ENCODE peak calls at places on chromosomes 12 and 14, in eight cellular contexts. B is tibial nerve; P is MG63; O is cardiac muscle cell; F is IMR-90; Q is CD8-positive, alpha-beta T cell; W is SK-N-SH; C is mesendoderm. Y is an unnamed sample.
A peak's percentile ranks its signal among the peaks of the same experiment; 100 is the strongest.

GRCh38 chr12:68864604-68865003 is 56.6 kb downstream of the MDM2 start:
- DNase-seq in F (no peak), B (no peak), W (no peak), Q (no peak), P (no peak), C (no peak), O (no peak), Y (no peak)

GRCh38 chr12:14238224-14238792 is 127.2 kb upstream of the ATF7IP start:
- DNase-seq in W (no peak), Q (no peak), B (no peak), O (peak; percentile 63), P (no peak), F (peak; percentile 55), C (peak; percentile 20), Y (no peak)

GRCh38 chr12:91563011-91563410 is 380.4 kb upstream of the DCN start:
- DNase-seq in P (no peak), O (no peak), F (no peak), W (no peak), B (no peak), C (no peak), Q (no peak), Y (no peak)

GRCh38 chr12:49358548-49359141 is 8.6 kb upstream of the SPATS2 start:
- DNase-seq in Q (peak; percentile 47), F (peak; percentile 65), W (peak; percentile 74), B (no peak), C (peak; percentile 88), O (peak; percentile 80), P (no peak), Y (peak; percentile 81)

GRCh38 chr12:109820921-109821381 is 12.2 kb downstream of the TRPV4 start:
- DNase-seq in B (no peak), F (no peak), C (no peak), P (no peak), O (no peak), Q (no peak), W (no peak), Y (no peak)

GRCh38 chr14:64764641-64765520 is 60.7 kb downstream of the PLEKHG3 start:
- DNase-seq in B (peak; percentile 54), O (peak; percentile 78), F (peak; percentile 74), C (peak; percentile 91), P (peak; percentile 61), W (peak; percentile 90), Q (peak; percentile 49), Y (peak; percentile 65)

GRCh38 chr14:64465208-64465821 is at the start of gene AKAP5:
- DNase-seq in W (peak; percentile 96), Q (peak; percentile 49), C (peak; percentile 85), B (no peak), O (peak; percentile 45), P (peak; percentile 48), F (peak; percentile 11), Y (peak; percentile 59)

GRCh38 chr14:22556021-22556989 is 32.7 kb downstream of the DAD1 start:
- DNase-seq in B (no peak), C (no peak), Q (peak; percentile 93), W (no peak), O (peak; percentile 82), P (no peak), F (peak; percentile 89), Y (peak; percentile 65)

GRCh38 chr14:74179775-74180354 is 59.4 kb upstream of the VSX2 start:
- DNase-seq in W (no peak), C (no peak), Q (no peak), F (no peak), B (no peak), O (no peak), P (no peak), Y (no peak)

GRCh38 chr14:24372701-24373416 is 4.9 kb downstream of the NFATC4 start:
- DNase-seq in Q (no peak), P (peak; percentile 5), F (no peak), W (peak; percentile 44), C (no peak), B (no peak), O (peak; percentile 77), Y (no peak)

GRCh38 chr12:17992002-17992656 is 97.9 kb downstream of the RERGL start:
- DNase-seq in F (peak; percentile 7), P (peak; percentile 9), C (peak; percentile 49), Q (no peak), B (no peak), O (peak; percentile 46), W (peak; percentile 20), Y (peak; percentile 36)

GRCh38 chr14:106691601-106692291 is 1165.4 kb downstream of the TMEM121 start:
- DNase-seq in P (no peak), Q (no peak), C (peak; percentile 2), W (peak; percentile 23), O (no peak), F (no peak), B (no peak), Y (no peak)

GRCh38 chr14:105890474-105891220 is 364.3 kb downstream of the TMEM121 start:
- DNase-seq in Q (no peak), O (no peak), W (no peak), B (peak; percentile 6), F (no peak), C (no peak), P (no peak), Y (no peak)

GRCh38 chr14:45426685-45427282 is 173.8 kb upstream of the MIS18BP1 start:
- DNase-seq in C (peak; percentile 90), Q (no peak), O (peak; percentile 47), B (no peak), P (no peak), W (peak; percentile 10), F (peak; percentile 34), Y (peak; percentile 24)

GRCh38 chr12:111359914-111360276 is 9.0 kb downstream of the PHETA1 start:
- DNase-seq in P (no peak), Q (no peak), O (no peak), W (no peak), C (no peak), B (no peak), F (no peak), Y (no peak)

GRCh38 chr12:45299132-45299692 is 83.3 kb downstream of the ANO6 start:
- DNase-seq in F (peak; percentile 64), B (no peak), W (no peak), C (peak; percentile 27), Q (no peak), O (peak; percentile 62), P (peak; percentile 41), Y (peak; percentile 35)

GRCh38 chr12:92821142-92821541 is 108.0 kb downstream of the EEA1 start:
- DNase-seq in B (no peak), P (no peak), O (no peak), C (no peak), Q (no peak), W (no peak), F (no peak), Y (no peak)

GRCh38 chr12:75890660-75891059 is 140.9 kb downstream of the PHLDA1 start:
- DNase-seq in C (no peak), P (no peak), Q (no peak), O (no peak), W (no peak), F (no peak), B (no peak), Y (no peak)

GRCh38 chr14:86311151-86311550 is 781.2 kb downstream of the FLRT2 start:
- DNase-seq in W (no peak), F (no peak), O (no peak), C (no peak), P (no peak), Q (no peak), B (no peak), Y (no peak)

GRCh38 chr12:53761306-53761705 is 9.5 kb upstream of the CISTR start:
- DNase-seq in W (no peak), O (no peak), F (no peak), P (no peak), C (no peak), Q (no peak), B (no peak), Y (no peak)

GRCh38 chr12:53759261-53759660 is 7.5 kb upstream of the CISTR start:
- DNase-seq in F (no peak), C (no peak), P (no peak), O (no peak), Q (no peak), W (no peak), B (no peak), Y (no peak)

GRCh38 chr12:53765891-53766290 is 14.1 kb upstream of the CISTR start:
- DNase-seq in F (peak; percentile 50), O (no peak), Q (no peak), C (no peak), W (no peak), B (no peak), P (no peak), Y (no peak)

GRCh38 chr12:53766881-53767280 is 15.1 kb upstream of the CISTR start:
- DNase-seq in P (no peak), W (no peak), Q (no peak), F (peak; percentile 46), C (peak; percentile 54), B (no peak), O (no peak), Y (no peak)

GRCh38 chr12:53764630-53765029 is 12.9 kb upstream of the CISTR start:
- DNase-seq in C (no peak), W (no peak), P (no peak), Q (no peak), O (no peak), B (no peak), F (no peak), Y (no peak)
- H3K27me3 ChIP-seq in C (no peaks in the 10 kb centered on the region), W (peaks cover 75% of the 10 kb centered on the region), P (no peaks in the 10 kb centered on the region), Q (peaks cover 13% of the 10 kb centered on the region), O (peaks cover 93% of the 10 kb centered on the region), B (peaks cover 53% of the 10 kb centered on the region), F (peaks cover 22% of the 10 kb centered on the region), Y (peaks cover 7% of the 10 kb centered on the region)

GRCh38 chr14:95073947-95074346 is 83.4 kb downstream of the DICER1 start:
- DNase-seq in B (no peak), Q (no peak), C (no peak), F (no peak), W (no peak), O (no peak), P (no peak), Y (no peak)
- H3K27me3 ChIP-seq in B (peaks cover 9% of the 10 kb centered on the region), Q (no peaks in the 10 kb centered on the region), C (no peaks in the 10 kb centered on the region), F (peaks cover 17% of the 10 kb centered on the region), W (no peaks in the 10 kb centered on the region), O (no peaks in the 10 kb centered on the region), P (no peaks in the 10 kb centered on the region), Y (no peaks in the 10 kb centered on the region)

DNA sequence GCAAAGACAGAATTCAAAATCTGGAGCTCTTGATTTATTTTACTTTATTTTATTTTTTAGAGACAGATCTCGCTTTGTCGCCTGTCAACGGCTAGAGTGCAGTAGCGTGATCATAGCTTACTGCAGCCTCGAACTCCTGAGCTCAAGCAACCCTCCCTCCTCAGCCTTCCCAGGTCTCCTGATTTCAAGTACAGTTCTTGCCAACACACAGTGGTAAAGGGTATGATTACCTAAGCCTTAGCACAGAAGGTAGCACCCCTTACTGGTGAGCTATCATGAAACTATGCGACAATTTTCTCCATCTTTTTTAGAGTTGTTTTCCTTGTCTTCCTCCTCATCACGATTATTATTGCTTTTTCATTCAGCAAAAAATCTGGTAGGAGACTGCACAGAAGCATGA is 94.3 kb upstream of the ETV6 start:
- DNase-seq in Q (no peak), B (no peak), P (no peak), F (no peak), W (no peak), O (no peak), C (peak; percentile 12), Y (no peak)
- H3K27me3 ChIP-seq in Q (no peaks in the 10 kb centered on the region), B (no peaks in the 10 kb centered on the region), P (peaks cover 3% of the 10 kb centered on the region), F (peaks cover 42% of the 10 kb centered on the region), W (no peaks in the 10 kb centered on the region), O (no peaks in the 10 kb centered on the region), C (no peaks in the 10 kb centered on the region), Y (peaks cover 2% of the 10 kb centered on the region)

GRCh38 chr12:113467514-113468364 is 3.9 kb downstream of the LHX5 start:
- DNase-seq in Q (no peak), O (no peak), C (no peak), F (no peak), W (peak; percentile 29), B (no peak), P (no peak), Y (no peak)
- H3K27me3 ChIP-seq in Q (peaks cover 32% of the 10 kb centered on the region), O (peaks cover 100% of the 10 kb centered on the region), C (peaks cover 99% of the 10 kb centered on the region), F (peaks cover 98% of the 10 kb centered on the region), W (peaks cover 100% of the 10 kb centered on the region), B (peaks cover 100% of the 10 kb centered on the region), P (peaks cover 98% of the 10 kb centered on the region), Y (peaks cover 87% of the 10 kb centered on the region)